ENCODE peak calls at places on chromosomes 6 and 20, in eight cellular contexts. E, U, B, A, P, I, K and X are unnamed samples.

GRCh38 chr6:48429021-48429420 is 318.0 kb upstream of the PTCHD4 start:
- DNase-seq in I (no peak), P (no peak), B (no peak), K (no peak), A (no peak), E (no peak), U (no peak), X (no peak)

GRCh38 chr6:124961784-124962611 is at the start of gene RNF217:
- DNase-seq in K (peak), U (no peak), I (peak), A (peak), B (peak), E (peak), P (peak), X (peak)

GRCh38 chr6:110949679-110950285 is 8.7 kb upstream of the GTF3C6 start:
- DNase-seq in K (no peak), I (no peak), B (no peak), A (no peak), P (no peak), U (no peak), E (peak), X (no peak)

GRCh38 chr6:94362061-94362864 is 942.9 kb upstream of the EPHA7 start:
- DNase-seq in K (no peak), B (no peak), I (no peak), U (no peak), E (no peak), P (no peak), A (no peak), X (no peak)

GRCh38 chr6:4613795-4614194 is 162.4 kb upstream of the CDYL start:
- DNase-seq in P (no peak), E (no peak), A (no peak), U (no peak), K (no peak), B (no peak), I (no peak), X (no peak)

GRCh38 chr6:38974389-38975133 is 74.0 kb upstream of the GLP1R start:
- DNase-seq in E (peak), I (no peak), U (no peak), K (no peak), B (no peak), A (no peak), P (no peak), X (no peak)

GRCh38 chr6:37826188-37826587 is 6.7 kb downstream of the ZFAND3 start:
- DNase-seq in U (no peak), I (no peak), E (no peak), P (no peak), B (no peak), A (no peak), K (no peak), X (no peak)

GRCh38 chr6:87922947-87923330 is 124.7 kb upstream of the SPACA1 start:
- DNase-seq in E (no peak), K (no peak), U (no peak), I (no peak), A (no peak), P (no peak), B (no peak), X (peak)

GRCh38 chr6:118401325-118401998 is 146.6 kb upstream of the PLN start:
- DNase-seq in K (no peak), P (no peak), U (no peak), I (no peak), E (no peak), B (no peak), A (no peak), X (no peak)

GRCh38 chr6:20706293-20707165 is 172.3 kb downstream of the CDKAL1 start:
- DNase-seq in K (no peak), B (no peak), E (peak), U (no peak), I (peak), A (no peak), P (no peak), X (no peak)

GRCh38 chr6:36120979-36121706 is 9.2 kb upstream of the MAPK13 start:
- DNase-seq in K (no peak), E (no peak), A (peak), P (no peak), U (peak), I (peak), B (peak), X (no peak)

GRCh38 chr6:67475700-67476099 is 1159.4 kb upstream of the ADGRB3 start:
- DNase-seq in A (no peak), I (no peak), K (no peak), P (no peak), U (no peak), B (no peak), E (no peak), X (no peak)

GRCh38 chr6:165968409-165968807 is 199.2 kb downstream of the TBXT start:
- DNase-seq in U (no peak), I (no peak), E (no peak), B (no peak), A (no peak), K (no peak), P (no peak), X (no peak)

GRCh38 chr20:57898332-57898731 is 188.5 kb upstream of the PMEPA1 start:
- DNase-seq in I (no peak), A (no peak), U (no peak), B (no peak), E (no peak), K (no peak), P (no peak), X (no peak)

GRCh38 chr20:25058797-25059486 is 1.0 kb upstream of the ACSS1 start:
- DNase-seq in U (no peak), K (no peak), P (no peak), E (no peak), A (peak), I (no peak), B (no peak), X (no peak)

GRCh38 chr6:26195376-26195923 is 108.2 kb downstream of the HFE start:
- DNase-seq in E (peak), I (peak), P (peak), B (peak), U (peak), A (peak), K (no peak), X (no peak)

GRCh38 chr6:89667872-89668556 is 29.5 kb upstream of the LYRM2 start:
- DNase-seq in A (no peak), U (no peak), E (no peak), P (no peak), I (no peak), K (no peak), B (no peak), X (no peak)

GRCh38 chr6:138609801-138610430 is 110.6 kb upstream of the NHSL1 start:
- DNase-seq in U (no peak), E (no peak), B (no peak), A (no peak), K (no peak), P (no peak), I (no peak), X (no peak)

GRCh38 chr6:80158478-80158989 is 52.1 kb downstream of the BCKDHB start:
- DNase-seq in B (no peak), P (no peak), I (no peak), U (no peak), K (no peak), E (no peak), A (no peak), X (no peak)

GRCh38 chr6:164947174-164947573 is 362.2 kb downstream of the C6orf118 start:
- DNase-seq in U (no peak), I (no peak), B (no peak), E (no peak), A (no peak), K (no peak), P (no peak), X (peak)

GRCh38 chr6:39927159-39927558 is 7.1 kb downstream of the MOCS1 start:
- DNase-seq in K (no peak), I (peak), P (no peak), E (peak), B (no peak), U (no peak), A (no peak), X (no peak)

GRCh38 chr20:25046181-25046641 is 11.7 kb downstream of the ACSS1 start:
- DNase-seq in I (no peak), B (peak), K (no peak), E (no peak), A (peak), P (no peak), U (no peak), X (no peak)

GRCh38 chr6:67885081-67886033 is 749.7 kb upstream of the ADGRB3 start:
- DNase-seq in A (no peak), U (no peak), K (no peak), P (no peak), I (no peak), E (no peak), B (no peak), X (no peak)

GRCh38 chr20:10236540-10237533 is 18.2 kb downstream of the SNAP25 start:
- DNase-seq in A (no peak), U (no peak), B (no peak), K (no peak), I (no peak), P (no peak), E (no peak), X (no peak)
- TF ChIP-seq CTCF in A (no peak), U (no peak), B (no peak), K (no peak), I (no peak), P (no peak), E (no peak), X (no peak)

GRCh38 chr20:38242848-38243449 is 17.6 kb downstream of the KIAA1755 start:
- DNase-seq in K (no peak), A (no peak), E (no peak), I (no peak), P (peak), B (no peak), U (no peak), X (no peak)
- TF ChIP-seq CTCF in K (no peak), A (no peak), E (peak), I (peak), P (peak), B (no peak), U (peak), X (peak)

DNA sequence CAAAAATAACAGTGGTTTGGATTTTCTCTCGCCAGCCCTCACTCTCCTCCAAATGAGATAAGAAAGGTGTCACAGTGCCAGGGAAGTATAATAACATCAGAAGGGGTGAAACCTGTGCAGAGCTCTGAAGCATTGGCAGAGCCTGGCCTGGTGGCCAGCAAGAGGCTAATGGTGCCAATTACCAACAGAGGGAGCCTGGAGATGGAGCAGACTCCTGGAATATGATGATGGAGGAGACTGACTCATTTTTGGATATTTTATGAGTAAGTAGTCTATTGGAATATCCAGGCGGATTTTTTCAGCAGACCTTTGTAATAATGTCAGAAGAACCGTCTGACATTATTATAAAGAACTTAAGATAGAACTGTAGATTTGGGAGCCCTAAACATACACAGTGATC is 442.6 kb upstream of the MARCKS start:
- DNase-seq in A (peak), K (no peak), U (no peak), P (no peak), B (peak), I (peak), E (peak), X (peak)
- TF ChIP-seq CTCF in A (peak), K (peak), U (no peak), P (peak), B (peak), I (peak), E (peak), X (no peak)

GRCh38 chr6:158958504-158959386 is 41.3 kb downstream of the RSPH3 start:
- DNase-seq in A (no peak), B (peak), U (peak), K (no peak), E (no peak), I (no peak), P (no peak), X (no peak)
- TF ChIP-seq CTCF in A (no peak), B (no peak), U (peak), K (no peak), E (peak), I (no peak), P (no peak), X (no peak)

GRCh38 chr20:62804632-62805364 is at the start of gene OGFR:
- DNase-seq in E (no peak), K (no peak), B (peak), P (peak), A (peak), I (peak), U (peak), X (peak)

GRCh38 chr20:62805365-62805710 is 703 bp downstream of the OGFR start:
- DNase-seq in B (peak), K (no peak), A (no peak), E (no peak), I (no peak), P (peak), U (peak), X (no peak)

GRCh38 chr20:62802026-62802712 is 2.5 kb upstream of the OGFR start:
- DNase-seq in E (no peak), I (no peak), K (no peak), P (no peak), U (no peak), B (no peak), A (no peak), X (no peak)

GRCh38 chr20:62805711-62806382 is 1.2 kb downstream of the OGFR start:
- DNase-seq in K (no peak), E (no peak), I (no peak), A (no peak), U (no peak), B (peak), P (no peak), X (peak)

DNA sequence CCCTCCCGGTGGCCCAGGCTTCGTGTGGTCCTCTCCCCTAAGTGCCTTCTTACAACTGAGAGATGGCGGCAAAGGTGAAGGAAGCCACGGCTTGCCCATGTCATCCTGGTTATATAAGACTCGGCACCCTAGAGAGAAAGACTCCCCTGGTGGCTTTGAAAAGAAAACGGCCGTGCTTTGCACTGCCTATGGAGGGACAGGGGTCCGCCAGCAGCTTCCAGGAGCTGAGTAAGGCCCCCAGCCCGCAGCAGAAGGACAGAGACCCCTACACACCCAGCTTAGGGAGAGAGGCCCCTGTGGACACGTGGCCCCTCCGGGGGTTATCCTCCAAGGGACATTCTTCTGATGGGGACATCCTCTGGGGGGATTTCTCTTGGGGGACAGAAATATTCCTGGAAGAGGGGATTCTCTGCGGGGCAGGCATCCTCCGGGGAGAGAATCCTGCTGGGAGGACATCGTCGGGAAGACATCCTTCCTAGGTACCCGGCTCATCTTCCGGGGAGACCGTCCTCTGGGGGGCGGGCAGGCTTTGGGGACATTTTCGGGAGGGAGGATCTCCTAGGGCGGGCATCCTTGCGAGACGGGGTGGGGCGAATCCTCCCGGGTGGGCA is 509 bp upstream of the OGFR start:
- DNase-seq in A (no peak), U (peak), I (no peak), K (no peak), E (no peak), B (no peak), P (no peak), X (no peak)
- TF ChIP-seq CTCF in A (no peak), U (peak), I (peak), K (no peak), E (no peak), B (no peak), P (no peak), X (no peak)

GRCh38 chr6:161095916-161096315 is 104.3 kb downstream of the MAP3K4 start:
- DNase-seq in U (no peak), I (no peak), K (no peak), B (no peak), A (no peak), E (peak), P (no peak), X (no peak)

GRCh38 chr6:161104966-161105365 is 113.4 kb downstream of the MAP3K4 start:
- DNase-seq in U (no peak), B (no peak), A (no peak), K (no peak), E (no peak), P (no peak), I (no peak), X (no peak)

GRCh38 chr6:161103475-161103874 is 111.9 kb downstream of the MAP3K4 start:
- DNase-seq in B (no peak), U (no peak), K (no peak), A (no peak), I (no peak), E (no peak), P (no peak), X (no peak)

GRCh38 chr6:161101517-161101916 is 109.9 kb downstream of the MAP3K4 start:
- DNase-seq in A (no peak), I (no peak), P (no peak), K (no peak), E (no peak), U (no peak), B (no peak), X (peak)

GRCh38 chr6:161100072-161100471 is 108.5 kb downstream of the MAP3K4 start:
- DNase-seq in I (no peak), P (no peak), U (no peak), E (no peak), B (peak), K (no peak), A (no peak), X (no peak)
- TF ChIP-seq CTCF in I (no peak), P (no peak), U (no peak), E (no peak), B (no peak), K (no peak), A (no peak), X (no peak)

GRCh38 chr6:158413814-158414563 is 101.7 kb downstream of the TULP4 start:
- DNase-seq in P (no peak), A (no peak), U (no peak), E (no peak), I (no peak), K (no peak), B (no peak), X (no peak)

GRCh38 chr6:158409451-158409850 is 97.2 kb downstream of the TULP4 start:
- DNase-seq in B (no peak), U (no peak), I (no peak), P (no peak), A (no peak), E (no peak), K (no peak), X (no peak)

GRCh38 chr6:158413028-158413427 is 100.8 kb downstream of the TULP4 start:
- DNase-seq in I (no peak), E (no peak), A (no peak), K (no peak), B (no peak), U (no peak), P (no peak), X (no peak)

GRCh38 chr6:158410784-158411183 is 98.5 kb downstream of the TULP4 start:
- DNase-seq in I (no peak), U (no peak), B (no peak), P (no peak), K (no peak), A (no peak), E (no peak), X (no peak)

GRCh38 chr6:158411998-158412397 is 99.7 kb downstream of the TULP4 start:
- DNase-seq in U (no peak), K (no peak), I (peak), B (no peak), A (no peak), P (no peak), E (no peak), X (no peak)
- TF ChIP-seq CTCF in U (no peak), K (no peak), I (no peak), B (no peak), A (no peak), P (no peak), E (no peak), X (no peak)

GRCh38 chr6:112833546-112834215 is 486.6 kb downstream of the RFPL4B start:
- DNase-seq in A (no peak), K (no peak), E (no peak), U (no peak), P (no peak), I (no peak), B (no peak), X (no peak)

GRCh38 chr6:112822769-112823168 is 475.6 kb downstream of the RFPL4B start:
- DNase-seq in U (no peak), A (no peak), K (no peak), I (no peak), B (no peak), P (no peak), E (no peak), X (no peak)

GRCh38 chr6:112831022-112831421 is 483.9 kb downstream of the RFPL4B start:
- DNase-seq in E (no peak), I (no peak), U (no peak), P (no peak), B (no peak), K (no peak), A (no peak), X (no peak)

GRCh38 chr6:112827793-112828192 is 480.7 kb downstream of the RFPL4B start:
- DNase-seq in E (peak), U (no peak), B (peak), P (no peak), K (no peak), I (no peak), A (no peak), X (no peak)
- TF ChIP-seq CTCF in E (no peak), U (no peak), B (no peak), P (no peak), K (no peak), I (no peak), A (no peak), X (no peak)